ENCODE peak calls at places on chromosomes 2 and 18, in five cellular contexts. C is H9, O is neuronal stem cell, S is trophoblast cell, M is H1. G is an unnamed sample.

GRCh38 chr2:27996156-27996920 is 105.8 kb downstream of the BABAM2 start:
- DNase-seq in C (no peak), O (no peak), S (no peak), M (no peak), G (peak)

GRCh38 chr2:202096736-202097135 is 23.7 kb downstream of the KIAA2012 start:
- DNase-seq in C (no peak), O (no peak), S (no peak), M (no peak), G (peak)

GRCh38 chr2:24857741-24858140 is 62.3 kb downstream of the ADCY3 start:
- DNase-seq in C (no peak), O (no peak), S (no peak), M (no peak), G (no peak)

GRCh38 chr2:56333812-56334485 is 150.2 kb downstream of the CCDC85A start:
- DNase-seq in C (no peak), O (no peak), S (no peak), M (no peak), G (no peak)

GRCh38 chr2:8581601-8582041 is 100.2 kb upstream of the ID2 start:
- DNase-seq in C (no peak), O (no peak), S (no peak), M (no peak), G (no peak)

GRCh38 chr2:47336259-47337238 is 66.4 kb upstream of the MSH2 start:
- DNase-seq in C (no peak), O (no peak), S (peak), M (no peak), G (no peak)

GRCh38 chr18:10771053-10771709 is 245.4 kb downstream of the NAPG start:
- DNase-seq in C (no peak), O (no peak), S (no peak), M (no peak), G (peak)

GRCh38 chr2:19505199-19506136 is 147.0 kb upstream of the OSR1 start:
- DNase-seq in C (no peak), O (no peak), S (no peak), M (no peak), G (peak)

GRCh38 chr2:236291476-236291875 is 27.3 kb upstream of the ASB18 start:
- DNase-seq in C (no peak), O (no peak), S (no peak), M (no peak), G (no peak)

GRCh38 chr2:223010641-223011040 is 41.3 kb upstream of the KCNE4 start:
- DNase-seq in C (no peak), O (no peak), S (no peak), M (no peak), G (no peak)
- H2BK12ac ChIP-seq in C (no peak), O (no peak), S (no peak), M (no peak), G (no peak)

GRCh38 chr2:216673609-216674008 is 21.7 kb downstream of the IGFBP5 start:
- DNase-seq in C (no peak), O (no peak), S (no peak), M (no peak), G (no peak)
- H3K23ac ChIP-seq in C (no peak), O (no peak), S (no peak), M (no peak), G (no peak)

DNA sequence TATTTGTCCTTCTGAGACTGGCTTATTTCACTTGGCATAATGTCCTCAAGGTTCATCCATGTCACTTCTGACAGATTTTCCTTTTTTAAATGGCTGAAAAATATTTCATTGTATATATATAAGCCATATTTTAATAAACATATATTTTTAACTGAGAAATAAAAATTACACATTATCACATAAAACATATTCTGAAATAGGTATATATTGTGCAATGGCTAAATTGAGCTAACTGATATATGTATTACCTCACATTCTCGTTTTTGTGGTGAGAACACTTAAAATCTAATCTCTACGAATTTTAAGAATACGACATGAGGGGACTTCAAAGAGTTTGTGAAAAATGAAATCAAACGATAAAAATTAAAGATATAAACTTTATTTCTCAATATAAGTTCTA is 25.7 kb upstream of the ZSWIM2 start:
- DNase-seq in C (no peak), O (no peak), S (no peak), M (no peak), G (no peak)
- H2BK12ac ChIP-seq in C (no peak), O (no peak), S (no peak), M (no peak), G (no peak)

GRCh38 chr2:84231474-84231873 is 227.6 kb downstream of the SUCLG1 start:
- DNase-seq in C (no peak), O (no peak), S (no peak), M (no peak), G (no peak)
- H3K23ac ChIP-seq in C (no peak), O (no peak), S (no peak), M (no peak), G (no peak)

DNA sequence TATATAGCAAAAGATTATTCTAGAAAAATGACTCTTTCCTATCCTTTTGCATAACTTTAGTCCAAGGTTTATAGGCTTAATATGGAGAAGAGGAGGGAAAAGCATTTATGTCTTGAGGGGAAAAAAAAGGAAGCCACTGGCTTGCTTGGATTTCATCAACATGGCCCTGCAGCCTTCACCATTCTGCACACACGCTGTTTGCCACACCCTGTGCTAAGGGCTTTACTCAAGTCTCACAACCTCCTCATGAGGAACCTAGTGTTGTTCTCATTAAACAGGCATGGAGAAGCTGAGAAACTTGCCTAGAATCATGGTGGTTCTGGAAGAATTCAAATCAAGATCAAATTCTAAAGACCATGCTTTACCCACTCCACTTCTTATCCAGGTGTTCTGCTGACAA is 117.3 kb upstream of the TTC39C start:
- DNase-seq in C (no peak), O (no peak), S (no peak), M (no peak), G (no peak)
- H2BK12ac ChIP-seq in C (no peak), O (no peak), S (no peak), M (no peak), G (no peak)

DNA sequence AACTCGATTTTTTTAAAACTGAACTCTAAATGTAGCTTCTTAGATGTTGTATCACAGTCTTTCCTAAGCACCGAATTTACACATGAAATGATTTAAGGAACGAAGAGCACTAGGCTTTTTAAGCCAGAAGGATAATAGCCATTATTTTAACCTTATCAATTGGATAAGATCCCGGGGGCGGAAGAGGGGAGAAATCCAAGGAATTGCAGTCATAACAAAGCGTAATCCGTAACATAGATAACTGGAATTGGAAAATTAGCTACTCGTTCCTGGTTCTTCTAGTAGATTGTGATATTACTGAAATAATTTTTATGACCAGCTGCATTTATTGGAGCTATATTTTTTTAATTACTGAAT is 988 bp upstream of the KANSL1L start:
- DNase-seq in C (no peak), O (no peak), S (no peak), M (no peak), G (no peak)
- H3K23ac ChIP-seq in C (no peak), O (no peak), S (no peak), M (no peak), G (no peak)

GRCh38 chr2:74739733-74740241 is 85.7 kb downstream of the SEMA4F start:
- DNase-seq in C (no peak), O (no peak), S (peak), M (no peak), G (no peak)
- H2BK12ac ChIP-seq in C (no peak), O (no peak), S (no peak), M (no peak), G (peak)

G was measured in mesenchymal stem cell.